ENCODE peak calls at places on chromosomes 3 and 15, in five cellular contexts. Y is fibroblast of mammary gland; M is neural progenitor cell; F is colonic mucosa; E is CD8-positive, alpha-beta T cell. P is an unnamed sample.

GRCh38 chr15:81357178-81357686 is 16.8 kb downstream of the TMC3 start:
- DNase-seq in Y (no peak), M (no peak), F (no peak), E (no peak), P (no peak)

GRCh38 chr15:60964527-60964926 is 264.6 kb downstream of the RORA start:
- DNase-seq in Y (no peak), M (no peak), F (no peak), E (no peak), P (no peak)

GRCh38 chr3:52522651-52523251 is 10.9 kb downstream of the NT5DC2 start:
- DNase-seq in Y (no peak), M (no peak), F (no peak), E (no peak), P (no peak)

GRCh38 chr3:126340596-126340942 is 16.6 kb downstream of the KLF15 start:
- DNase-seq in Y (no peak), M (no peak), F (no peak), E (peak; percentile 1), P (peak; percentile 1)

GRCh38 chr3:196804775-196805174 is 62.9 kb upstream of the SENP5 start:
- DNase-seq in Y (no peak), M (no peak), F (no peak), E (no peak), P (no peak)

GRCh38 chr3:172281884-172282283 is 166.4 kb downstream of the GHSR start:
- DNase-seq in Y (no peak), M (no peak), F (no peak), E (no peak), P (no peak)

GRCh38 chr15:80856809-80857377 is 77.7 kb downstream of the CEMIP start:
- DNase-seq in Y (no peak), M (peak; percentile 75), F (peak; percentile 85), E (no peak), P (no peak)

GRCh38 chr3:29757054-29757777 is 476.3 kb downstream of the RBMS3 start:
- DNase-seq in Y (peak; percentile 37), M (no peak), F (no peak), E (no peak), P (no peak)

GRCh38 chr15:96064351-96064756 is 266.1 kb upstream of the NR2F2 start:
- DNase-seq in Y (peak; percentile 58), M (no peak), F (no peak), E (no peak), P (no peak)

GRCh38 chr3:146087121-146087520 is 73.9 kb downstream of the PLOD2 start:
- DNase-seq in Y (no peak), M (no peak), F (no peak), E (no peak), P (no peak)

GRCh38 chr15:41928637-41929620 is 35.1 kb upstream of the SPTBN5 start:
- DNase-seq in Y (no peak), M (peak; percentile 30), F (peak; percentile 60), E (no peak), P (no peak)

GRCh38 chr15:65619636-65620290 is 2.0 kb upstream of the SLC24A1 start:
- DNase-seq in Y (no peak), M (no peak), F (no peak), E (no peak), P (no peak)

GRCh38 chr15:51536965-51537574 is 85.5 kb downstream of the DMXL2 start:
- DNase-seq in Y (peak; percentile 45), M (peak; percentile 8), F (no peak), E (no peak), P (no peak)

GRCh38 chr3:181581651-181582050 is 130.1 kb upstream of the SOX2 start:
- DNase-seq in Y (peak; percentile 2), M (no peak), F (no peak), E (no peak), P (no peak)

GRCh38 chr15:77580991-77581682 is 51.6 kb downstream of the LINGO1 start:
- DNase-seq in Y (no peak), M (no peak), F (no peak), E (no peak), P (no peak)

GRCh38 chr15:65336369-65336766 is 31.9 kb downstream of the RNU5B-1 start:
- DNase-seq in Y (no peak), M (peak; percentile 35), F (no peak), E (no peak), P (no peak)

GRCh38 chr3:189975376-189975990 is 145.2 kb downstream of the P3H2 start:
- DNase-seq in Y (peak; percentile 52), M (no peak), F (no peak), E (no peak), P (no peak)

DNA sequence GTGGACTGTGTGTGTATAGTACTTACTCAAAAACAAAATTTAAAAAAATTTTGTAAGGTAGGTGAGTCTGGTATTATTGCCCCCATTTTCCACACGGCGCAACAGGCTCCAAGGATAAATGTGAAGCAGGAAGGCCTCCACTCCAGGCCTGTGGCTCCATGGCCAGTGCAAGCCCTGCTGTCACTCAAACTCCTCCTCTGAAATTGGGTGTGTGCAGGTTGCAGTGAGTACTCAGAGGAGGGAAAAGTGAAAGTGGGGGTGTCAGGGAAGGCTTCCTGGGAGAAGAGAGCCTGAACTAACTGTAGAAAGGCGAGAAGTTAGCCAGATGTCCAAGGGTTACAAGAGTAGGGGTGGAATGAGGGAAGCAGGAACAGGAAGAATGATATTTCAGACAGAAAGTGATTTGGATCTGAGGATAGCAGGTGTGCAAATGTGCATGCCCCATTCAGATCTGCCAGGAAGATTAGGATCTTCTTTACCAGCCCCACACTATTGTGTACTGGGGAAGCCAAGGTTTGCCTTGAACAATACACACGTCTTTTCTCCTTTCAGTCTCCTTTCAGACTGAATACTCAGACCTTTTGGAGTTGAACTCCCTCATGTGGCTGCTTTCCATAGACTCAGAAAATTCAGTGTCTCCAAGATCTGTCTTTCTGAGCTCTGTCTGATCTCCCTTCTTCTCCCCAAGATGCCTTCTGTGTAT is 48.7 kb upstream of the RYK start:
- DNase-seq in Y (peak; percentile 55), M (peak; percentile 47), F (no peak), E (no peak), P (no peak)
- TF ChIP-seq CTCF in Y (peak; percentile 48), M (peak; percentile 34), F (peak; percentile 12), E (no peak), P (no peak)

GRCh38 chr3:148078659-148079058 is 619.0 kb upstream of the AGTR1 start:
- DNase-seq in Y (no peak), M (no peak), F (no peak), E (no peak), P (no peak)
- TF ChIP-seq CTCF in Y (no peak), M (no peak), F (no peak), E (no peak), P (no peak)

GRCh38 chr3:27213450-27213849 is 155.7 kb downstream of the NEK10 start:
- DNase-seq in Y (no peak), M (no peak), F (no peak), E (no peak), P (no peak)
- TF ChIP-seq CTCF in Y (no peak), M (no peak), F (no peak), E (no peak), P (no peak)

DNA sequence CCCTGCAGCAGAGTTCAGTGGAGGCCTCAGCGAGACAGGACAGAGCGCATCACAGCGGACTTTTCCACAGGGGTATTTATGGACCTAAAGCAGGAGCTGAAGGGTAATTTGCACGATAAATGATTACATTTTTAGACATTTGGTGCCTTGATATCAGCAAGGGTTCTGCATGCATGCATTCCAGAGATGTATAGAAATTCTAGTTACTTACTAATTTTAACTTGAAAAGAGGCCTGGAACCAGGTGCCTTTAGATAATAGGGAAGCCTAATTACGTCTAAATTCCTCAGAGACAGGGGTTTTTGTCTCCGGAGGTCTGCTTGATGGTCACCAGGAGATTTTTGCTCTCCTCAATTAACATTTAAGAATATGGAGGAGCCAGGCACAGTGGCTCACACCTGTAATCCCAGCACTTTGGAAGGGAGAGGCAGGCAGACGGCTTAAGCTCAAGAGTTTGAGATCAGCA is 79.8 kb upstream of the MFGE8 start:
- DNase-seq in Y (no peak), M (no peak), F (no peak), E (no peak), P (no peak)
- TF ChIP-seq CTCF in Y (no peak), M (no peak), F (no peak), E (no peak), P (no peak)

GRCh38 chr3:148880681-148881080 is 15.6 kb downstream of the CPA3 start:
- DNase-seq in Y (no peak), M (peak; percentile 36), F (no peak), E (no peak), P (no peak)
- TF ChIP-seq CTCF in Y (peak; percentile 15), M (peak; percentile 60), F (no peak), E (no peak), P (no peak)

GRCh38 chr3:42957573-42957972 is 21.5 kb upstream of the GASK1A start:
- DNase-seq in Y (no peak), M (no peak), F (no peak), E (no peak), P (no peak)
- TF ChIP-seq CTCF in Y (peak; percentile 14), M (peak; percentile 40), F (no peak), E (no peak), P (no peak)

DNA sequence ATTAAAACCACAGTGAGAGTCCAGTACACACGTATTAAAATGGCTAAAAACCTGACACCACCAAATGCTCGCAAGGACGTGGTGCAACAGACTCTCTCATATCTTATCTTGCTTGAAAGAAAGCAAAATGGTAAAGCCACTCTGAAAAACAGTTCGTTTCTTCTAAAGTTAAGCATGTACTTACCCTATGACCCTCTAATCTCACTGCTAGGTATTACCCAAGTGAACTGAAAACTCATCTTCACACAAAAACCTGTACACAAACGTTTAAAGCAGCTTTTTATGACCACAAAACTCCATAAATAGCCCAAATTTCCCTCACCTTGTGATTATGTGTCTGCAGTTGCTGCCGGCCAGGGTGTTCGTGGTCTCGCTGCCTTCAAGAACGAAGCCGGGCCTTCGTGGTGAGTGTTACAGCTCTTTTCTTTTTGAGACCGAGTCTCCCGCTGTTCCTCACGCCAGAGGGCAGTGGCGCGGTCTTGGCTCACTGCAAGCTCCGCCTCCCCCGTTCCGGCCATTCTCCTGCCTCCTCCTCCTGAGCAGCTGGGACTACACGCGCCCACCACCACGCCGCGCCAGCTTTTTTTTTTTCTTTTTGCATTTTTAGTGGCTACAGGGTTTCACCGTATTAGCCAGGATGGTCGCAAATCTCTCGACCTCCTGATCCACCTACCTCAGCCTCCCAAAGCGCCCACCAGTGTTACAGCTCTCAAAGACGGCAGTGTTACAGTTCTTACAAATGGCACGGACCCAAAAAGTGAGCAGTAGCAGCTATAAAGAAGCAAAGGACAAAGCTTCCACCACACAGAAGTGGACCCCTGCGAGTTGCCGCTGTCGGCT is 165.4 kb downstream of the TJP1 start:
- DNase-seq in Y (no peak), M (peak; percentile 86), F (no peak), E (no peak), P (no peak)
- TF ChIP-seq CTCF in Y (no peak), M (peak; percentile 37), F (no peak), E (no peak), P (no peak)

GRCh38 chr3:167882057-167882667 is 146.6 kb downstream of the SERPINI1 start:
- DNase-seq in Y (peak; percentile 73), M (peak; percentile 51), F (no peak), E (no peak), P (no peak)
- TF ChIP-seq CTCF in Y (peak; percentile 57), M (peak; percentile 78), F (peak; percentile 62), E (peak; percentile 67), P (peak; percentile 58)

GRCh38 chr3:23810342-23811116 is 4.8 kb downstream of the UBE2E1 start:
- DNase-seq in Y (no peak), M (peak; percentile 83), F (peak; percentile 68), E (peak; percentile 28), P (peak; percentile 45)
- TF ChIP-seq CTCF in Y (peak; percentile 1), M (peak; percentile 21), F (no peak), E (no peak), P (no peak)